ENCODE peak calls at places on chromosomes 5 and 9, in five cellular contexts. W, Z, J, R and Q are unnamed samples.

GRCh38 chr5:62460578-62460983 is 48.0 kb downstream of the IPO11 start:
- DNase-seq in W (peak), Z (peak), J (no peak), R (peak), Q (peak)

GRCh38 chr5:86463339-86463738 is 154.4 kb upstream of the COX7C start:
- DNase-seq in W (no peak), Z (peak), J (no peak), R (peak), Q (no peak)

GRCh38 chr5:155057626-155058025 is 44.1 kb downstream of the KIF4B start:
- DNase-seq in W (no peak), Z (no peak), J (no peak), R (no peak), Q (no peak)

GRCh38 chr9:129889936-129890717 is 54.9 kb downstream of the USP20 start:
- DNase-seq in W (no peak), Z (no peak), J (no peak), R (peak), Q (no peak)

GRCh38 chr5:132489051-132489770 is 1.4 kb downstream of the IRF1 start:
- DNase-seq in W (no peak), Z (no peak), J (no peak), R (no peak), Q (no peak)

GRCh38 chr5:24621809-24622208 is 23.0 kb downstream of the CDH10 start:
- DNase-seq in W (no peak), Z (no peak), J (no peak), R (no peak), Q (peak)

GRCh38 chr5:54519083-54519541 is 1.6 kb downstream of the SNX18 start:
- DNase-seq in W (no peak), Z (no peak), J (no peak), R (no peak), Q (no peak)

GRCh38 chr9:133869674-133870419 is 122.3 kb downstream of the VAV2 start:
- DNase-seq in W (peak), Z (no peak), J (no peak), R (no peak), Q (no peak)

GRCh38 chr9:34070601-34071340 is 22.1 kb upstream of the UBAP2 start:
- DNase-seq in W (no peak), Z (no peak), J (no peak), R (no peak), Q (no peak)

GRCh38 chr5:139138790-139139189 is 59.4 kb downstream of the SIL1 start:
- DNase-seq in W (peak), Z (peak), J (peak), R (peak), Q (no peak)

GRCh38 chr9:76891874-76892273 is 14.0 kb downstream of the PRUNE2 start:
- DNase-seq in W (no peak), Z (no peak), J (no peak), R (no peak), Q (no peak)

GRCh38 chr5:139696894-139697658 is 48.9 kb downstream of the CXXC5 start:
- DNase-seq in W (peak), Z (peak), J (no peak), R (peak), Q (no peak)

GRCh38 chr5:141641634-141642278 is 5.0 kb downstream of the RELL2 start:
- DNase-seq in W (peak), Z (no peak), J (no peak), R (peak), Q (no peak)

GRCh38 chr9:90025816-90026215 is 421.0 kb downstream of the GADD45G start:
- DNase-seq in W (no peak), Z (no peak), J (no peak), R (no peak), Q (no peak)

GRCh38 chr5:134873494-134873893 is 677 bp upstream of the TXNDC15 start:
- DNase-seq in W (no peak), Z (no peak), J (no peak), R (peak), Q (no peak)

GRCh38 chr5:131277875-131278795 is 14.3 kb downstream of the CDC42SE2 start:
- DNase-seq in W (no peak), Z (no peak), J (no peak), R (no peak), Q (no peak)

GRCh38 chr5:120684749-120685415 is 220.8 kb downstream of the PRR16 start:
- DNase-seq in W (no peak), Z (no peak), J (no peak), R (peak), Q (no peak)

GRCh38 chr5:31196309-31196708 is 2.8 kb downstream of the CDH6 start:
- DNase-seq in W (no peak), Z (peak), J (no peak), R (peak), Q (no peak)

GRCh38 chr5:125199968-125200841 is 453.8 kb upstream of the ZNF608 start:
- DNase-seq in W (peak), Z (no peak), J (no peak), R (peak), Q (no peak)

GRCh38 chr9:120885968-120886367 is 9.0 kb upstream of the PHF19 start:
- DNase-seq in W (no peak), Z (no peak), J (no peak), R (no peak), Q (no peak)

GRCh38 chr5:87411586-87412416 is 929 bp downstream of the CCNH start:
- DNase-seq in W (peak), Z (peak), J (peak), R (peak), Q (no peak)

GRCh38 chr5:32302822-32303754 is 9.7 kb downstream of the MTMR12 start:
- DNase-seq in W (peak), Z (no peak), J (no peak), R (no peak), Q (no peak)

GRCh38 chr9:3856592-3856991 is 330.8 kb upstream of the RFX3 start:
- DNase-seq in W (no peak), Z (no peak), J (no peak), R (no peak), Q (no peak)

GRCh38 chr5:34957857-34958690 is 28.7 kb downstream of the DNAJC21 start:
- DNase-seq in W (peak), Z (peak), J (no peak), R (peak), Q (no peak)

DNA sequence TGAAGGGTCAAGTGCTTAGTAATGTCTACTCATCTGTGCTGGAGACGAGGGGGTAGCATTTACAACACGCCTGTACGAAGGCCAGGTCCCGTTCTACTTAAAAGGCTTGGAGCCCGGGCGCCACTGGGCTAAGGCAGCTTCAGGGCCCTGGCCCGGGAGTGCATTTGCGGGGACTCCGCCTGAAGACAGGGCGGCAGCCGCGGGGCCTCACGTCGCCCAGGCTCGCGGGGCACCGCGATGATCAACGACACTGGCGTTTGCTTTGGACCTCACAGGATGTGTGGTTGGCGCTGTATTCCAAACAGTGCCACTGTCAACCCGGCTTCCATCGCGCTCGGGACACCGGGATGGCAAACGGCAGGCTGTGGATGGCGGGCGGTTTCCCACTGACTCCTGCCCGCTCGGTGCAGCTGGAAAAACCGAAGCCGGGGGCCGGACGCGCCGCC is 1.1 kb upstream of the TENT4A start:
- DNase-seq in W (peak), Z (peak), J (no peak), R (peak), Q (no peak)
- TF ChIP-seq POLR2AphosphoS5 in W (no peak), Z (no peak), J (no peak), R (no peak), Q (peak)

DNA sequence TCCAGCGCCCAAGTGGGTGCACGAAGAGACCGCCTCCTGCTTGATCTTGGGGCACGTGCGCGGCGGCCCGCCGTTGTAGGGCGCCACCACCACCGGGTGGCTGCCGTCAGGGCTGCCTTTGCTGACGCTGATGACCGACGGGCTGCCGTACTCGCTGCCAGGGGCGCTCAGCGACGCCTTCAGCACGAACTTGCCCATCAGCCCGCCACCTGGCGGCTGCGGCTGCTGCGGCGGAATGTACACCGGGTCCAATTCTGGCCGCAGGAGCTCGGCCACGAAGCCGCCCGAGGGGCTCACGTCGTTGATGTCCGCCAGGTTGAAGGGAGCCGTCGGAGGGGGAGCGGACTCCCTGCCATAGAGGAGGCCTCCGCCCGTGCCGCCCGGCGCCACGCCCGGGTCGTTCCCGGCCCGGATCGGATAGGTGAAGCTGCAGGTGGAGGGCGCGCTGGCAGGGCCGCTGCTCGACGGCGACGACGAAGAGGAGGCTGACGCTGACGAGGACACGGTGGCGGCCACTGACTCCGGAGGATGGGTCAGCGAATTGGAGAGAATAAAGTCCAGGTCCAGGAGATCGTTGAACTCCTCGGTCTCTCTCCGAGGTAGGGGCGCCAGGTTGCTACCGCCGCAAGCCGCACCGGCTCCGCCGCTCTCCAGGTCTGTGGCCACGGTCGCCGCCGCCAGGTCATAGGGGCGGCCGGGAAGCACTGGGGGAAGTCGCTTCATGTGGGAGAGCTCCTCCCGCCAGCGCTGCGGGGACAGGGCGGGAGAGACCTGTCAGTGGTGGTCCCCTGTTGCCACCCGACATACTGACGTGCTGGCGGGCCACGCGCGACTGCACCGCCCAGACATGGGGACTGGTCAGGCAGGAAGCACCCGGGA is 1.8 kb downstream of the KLF4 start:
- DNase-seq in W (peak), Z (no peak), J (no peak), R (peak), Q (no peak)
- TF ChIP-seq EZH2 in W (peak), Z (no peak), J (no peak), R (peak), Q (no peak)

GRCh38 chr5:128199104-128199503 is 115.5 kb downstream of the SLC12A2 start:
- DNase-seq in W (peak), Z (no peak), J (peak), R (no peak), Q (no peak)

GRCh38 chr5:128197911-128198522 is 114.5 kb downstream of the SLC12A2 start:
- DNase-seq in W (no peak), Z (no peak), J (no peak), R (no peak), Q (no peak)

GRCh38 chr5:128202320-128202719 is 118.8 kb downstream of the SLC12A2 start:
- DNase-seq in W (no peak), Z (no peak), J (no peak), R (no peak), Q (no peak)

GRCh38 chr5:128201065-128201926 is 117.7 kb downstream of the SLC12A2 start:
- DNase-seq in W (peak), Z (peak), J (no peak), R (peak), Q (no peak)

DNA sequence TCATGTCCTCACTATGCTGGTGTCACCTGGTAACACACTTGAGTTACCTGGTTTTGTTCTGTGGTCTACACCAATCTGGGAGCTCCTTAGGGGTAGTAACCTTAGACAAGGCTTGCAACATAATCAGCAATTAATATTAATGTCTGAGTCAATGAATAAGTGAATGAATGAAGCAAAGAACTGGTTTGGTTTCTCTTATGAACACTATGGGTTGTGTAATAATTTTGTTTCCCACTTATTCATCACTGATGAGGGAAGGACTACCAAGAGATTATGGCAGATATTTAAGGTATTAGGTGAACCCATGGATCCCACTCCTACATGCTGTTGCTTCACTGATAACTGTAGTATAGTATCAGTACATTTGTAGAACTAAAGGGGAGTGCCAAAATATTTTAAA is 116.0 kb downstream of the SLC12A2 start:
- DNase-seq in W (no peak), Z (no peak), J (no peak), R (no peak), Q (no peak)
- TF ChIP-seq POLR2AphosphoS5 in W (no peak), Z (no peak), J (no peak), R (no peak), Q (no peak)

GRCh38 chr5:176743136-176743827 is 67.1 kb upstream of the UNC5A start:
- DNase-seq in W (no peak), Z (no peak), J (no peak), R (peak), Q (no peak)
- TF ChIP-seq EZH2 in W (peak), Z (no peak), J (no peak), R (no peak), Q (no peak)